ENCODE peak calls at places on chromosomes 13 and 19, in eight cellular contexts. Q, E, G, X, R, B, I and P are unnamed samples.

GRCh38 chr19:49339364-49340068 is 4.3 kb downstream of the CD37 start:
- DNase-seq in Q (peak; percentile 98), E (no peak), G (peak; percentile 98), X (peak; percentile 66), R (peak; percentile 97), B (peak; percentile 84), I (peak; percentile 95), P (peak; percentile 91)

GRCh38 chr13:113887700-113888201 is 23.9 kb upstream of the GAS6 start:
- DNase-seq in Q (peak; percentile 87), E (no peak), G (no peak), X (no peak), R (no peak), B (no peak), I (no peak), P (peak; percentile 57)

GRCh38 chr13:113622791-113623490 is 35.1 kb downstream of the ATP4B start:
- DNase-seq in Q (peak; percentile 81), E (no peak), G (no peak), X (no peak), R (no peak), B (no peak), I (no peak), P (peak; percentile 23)

GRCh38 chr13:29369060-29369743 is 226.3 kb downstream of the SLC7A1 start:
- DNase-seq in Q (peak; percentile 78), E (peak; percentile 27), G (peak; percentile 36), X (peak; percentile 25), R (peak; percentile 74), B (no peak), I (peak; percentile 26), P (no peak)

GRCh38 chr19:3396881-3397265 is 30.5 kb downstream of the NFIC start:
- DNase-seq in Q (peak; percentile 23), E (no peak), G (no peak), X (no peak), R (no peak), B (no peak), I (no peak), P (no peak)

GRCh38 chr13:54592201-54592600 is 1563.6 kb downstream of the OLFM4 start:
- DNase-seq in Q (no peak), E (no peak), G (no peak), X (no peak), R (no peak), B (no peak), I (no peak), P (no peak)

GRCh38 chr19:40033989-40034560 is 22.0 kb downstream of the ZNF780B start:
- DNase-seq in Q (no peak), E (no peak), G (no peak), X (no peak), R (no peak), B (no peak), I (no peak), P (no peak)

GRCh38 chr13:113410472-113411201 is 42.7 kb downstream of the ADPRHL1 start:
- DNase-seq in Q (peak; percentile 98), E (peak; percentile 89), G (no peak), X (peak; percentile 65), R (peak; percentile 37), B (peak; percentile 25), I (no peak), P (peak; percentile 44)

GRCh38 chr19:313169-313987 is 22.2 kb upstream of the PLPP2 start:
- DNase-seq in Q (peak; percentile 75), E (no peak), G (no peak), X (no peak), R (no peak), B (no peak), I (no peak), P (no peak)

GRCh38 chr19:5265260-5265659 is 75.4 kb downstream of the PTPRS start:
- DNase-seq in Q (no peak), E (no peak), G (no peak), X (no peak), R (no peak), B (no peak), I (no peak), P (peak; percentile 9)

GRCh38 chr13:93535256-93535655 is 308.6 kb downstream of the GPC6 start:
- DNase-seq in Q (peak; percentile 13), E (no peak), G (no peak), X (peak; percentile 11), R (no peak), B (no peak), I (no peak), P (no peak)

GRCh38 chr19:10226376-10227214 is 4.5 kb downstream of the S1PR2 start:
- DNase-seq in Q (peak; percentile 91), E (no peak), G (no peak), X (no peak), R (no peak), B (peak; percentile 58), I (peak; percentile 49), P (peak; percentile 92)

GRCh38 chr19:17778621-17779280 is 16.2 kb upstream of the B3GNT3 start:
- DNase-seq in Q (no peak), E (no peak), G (peak; percentile 71), X (no peak), R (no peak), B (no peak), I (no peak), P (no peak)

GRCh38 chr19:52139291-52140076 is at the start of gene ZNF616:
- DNase-seq in Q (peak; percentile 97), E (peak; percentile 85), G (peak; percentile 96), X (peak; percentile 92), R (peak; percentile 96), B (peak; percentile 99), I (peak; percentile 98), P (peak; percentile 98)

GRCh38 chr13:61880576-61881283 is 465.1 kb upstream of the PCDH20 start:
- DNase-seq in Q (no peak), E (peak; percentile 26), G (peak; percentile 58), X (no peak), R (peak; percentile 73), B (no peak), I (no peak), P (no peak)

GRCh38 chr13:91510058-91510457 is 111.6 kb downstream of the GPC5 start:
- DNase-seq in Q (no peak), E (no peak), G (no peak), X (no peak), R (no peak), B (no peak), I (no peak), P (no peak)
- H3K9me3 ChIP-seq in Q (no peaks in the 10 kb centered on the region), E (no peaks in the 10 kb centered on the region), G (no peaks in the 10 kb centered on the region), X (no peaks in the 10 kb centered on the region), R (no peaks in the 10 kb centered on the region), B (no peaks in the 10 kb centered on the region), I (no peaks in the 10 kb centered on the region), P (no peaks in the 10 kb centered on the region)

GRCh38 chr19:18833849-18834643 is 2.3 kb downstream of the UPF1 start:
- DNase-seq in Q (peak; percentile 94), E (no peak), G (no peak), X (no peak), R (no peak), B (peak; percentile 50), I (peak; percentile 40), P (no peak)

GRCh38 chr19:18834644-18834984 is 2.9 kb downstream of the UPF1 start:
- DNase-seq in Q (no peak), E (no peak), G (no peak), X (no peak), R (no peak), B (no peak), I (no peak), P (no peak)

GRCh38 chr19:18832331-18833140 is 777 bp downstream of the UPF1 start:
- DNase-seq in Q (peak; percentile 89), E (no peak), G (peak; percentile 57), X (peak; percentile 23), R (no peak), B (peak; percentile 42), I (peak; percentile 43), P (peak; percentile 39)

GRCh38 chr19:18831524-18832330 is at the start of gene UPF1:
- DNase-seq in Q (peak; percentile 100), E (peak; percentile 69), G (peak; percentile 96), X (peak; percentile 86), R (peak; percentile 97), B (peak; percentile 96), I (peak; percentile 95), P (peak; percentile 96)

DNA sequence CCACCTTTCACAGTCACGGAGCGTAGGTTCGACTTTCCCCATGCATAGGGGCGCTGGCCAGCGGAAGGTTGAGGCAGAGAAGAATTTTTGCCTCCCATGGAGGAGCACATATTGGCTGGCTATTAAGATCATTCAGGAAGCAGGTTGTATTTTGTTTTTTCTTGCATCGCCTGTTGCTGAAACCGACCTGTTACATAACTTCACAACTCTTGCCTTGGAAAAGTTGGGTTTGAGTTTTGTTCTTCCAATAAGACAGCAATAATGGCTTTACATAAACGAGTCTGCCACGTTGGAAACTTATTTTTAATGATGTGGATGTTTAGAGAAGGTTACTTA is 1.4 kb downstream of the UPF1 start:
- DNase-seq in Q (peak; percentile 60), E (no peak), G (no peak), X (no peak), R (no peak), B (no peak), I (no peak), P (no peak)
- H3K27ac ChIP-seq in Q (peak overlapping the region; percentile 74), E (peak overlapping the region; percentile 94), G (no peak overlapping the region), X (peak overlapping the region; percentile 54), R (peak overlapping the region; percentile 93), B (peak overlapping the region; percentile 93), I (peak overlapping the region; percentile 97), P (no peak overlapping the region)

GRCh38 chr19:12345197-12345596 is 11.8 kb upstream of the ZNF563 start:
- DNase-seq in Q (no peak), E (no peak), G (no peak), X (no peak), R (no peak), B (no peak), I (no peak), P (no peak)

GRCh38 chr19:12353375-12353774 is 12.1 kb downstream of the ZNF442 start:
- DNase-seq in Q (no peak), E (no peak), G (no peak), X (no peak), R (no peak), B (no peak), I (no peak), P (no peak)

GRCh38 chr19:12346896-12347295 is 13.5 kb upstream of the ZNF563 start:
- DNase-seq in Q (no peak), E (no peak), G (no peak), X (no peak), R (no peak), B (no peak), I (no peak), P (no peak)

GRCh38 chr19:12350185-12350889 is 15.1 kb downstream of the ZNF442 start:
- DNase-seq in Q (no peak), E (no peak), G (no peak), X (no peak), R (no peak), B (no peak), I (no peak), P (no peak)

GRCh38 chr19:12350890-12351197 is 14.6 kb downstream of the ZNF442 start:
- DNase-seq in Q (no peak), E (no peak), G (no peak), X (no peak), R (no peak), B (no peak), I (no peak), P (no peak)
- H3K9me3 ChIP-seq in Q (peaks cover 41% of the 10 kb centered on the region), E (peaks cover 28% of the 10 kb centered on the region), G (peaks cover 77% of the 10 kb centered on the region), X (peaks cover 30% of the 10 kb centered on the region), R (peaks cover 33% of the 10 kb centered on the region), B (peaks cover 72% of the 10 kb centered on the region), I (peaks cover 27% of the 10 kb centered on the region), P (peaks cover 7% of the 10 kb centered on the region)

GRCh38 chr13:97310809-97311436 is 88.8 kb downstream of the MBNL2 start:
- DNase-seq in Q (no peak), E (no peak), G (no peak), X (no peak), R (no peak), B (no peak), I (no peak), P (no peak)
- H3K27ac ChIP-seq in Q (no peak overlapping the region), E (no peak overlapping the region), G (no peak overlapping the region), X (no peak overlapping the region), R (no peak overlapping the region), B (no peak overlapping the region), I (no peak overlapping the region), P (no peak overlapping the region)